ENCODE peak calls at places on chromosome 18, in six cellular contexts. U, M, C, Q, L and D are unnamed samples.

GRCh38 chr18:21164746-21165145 is 53.1 kb upstream of the ROCK1 start:
- DNase-seq in U (no peak), M (peak; percentile 38), C (no peak), Q (no peak), L (no peak), D (no peak)

GRCh38 chr18:79795446-79795845 is 2.3 kb upstream of the KCNG2 start:
- DNase-seq in U (no peak), M (no peak), C (no peak), Q (no peak), L (no peak), D (no peak)

GRCh38 chr18:27728659-27729058 is 448.3 kb downstream of the CDH2 start:
- DNase-seq in U (no peak), M (no peak), C (no peak), Q (no peak), L (no peak), D (no peak)

GRCh38 chr18:79558196-79559120 is 121.1 kb upstream of the CTDP1 start:
- DNase-seq in U (no peak), M (no peak), C (peak; percentile 20), Q (no peak), L (no peak), D (no peak)

GRCh38 chr18:40347261-40347660 is 1607.8 kb upstream of the PIK3C3 start:
- DNase-seq in U (no peak), M (no peak), C (no peak), Q (no peak), L (no peak), D (no peak)

GRCh38 chr18:46481048-46481846 is 175.8 kb downstream of the LOXHD1 start:
- DNase-seq in U (peak; percentile 52), M (peak; percentile 47), C (peak; percentile 70), Q (no peak), L (peak; percentile 56), D (peak; percentile 79)

GRCh38 chr18:41347057-41347456 is 608.0 kb upstream of the PIK3C3 start:
- DNase-seq in U (peak; percentile 94), M (peak; percentile 77), C (no peak), Q (no peak), L (no peak), D (no peak)

GRCh38 chr18:8548186-8548585 is 61.1 kb upstream of the RAB12 start:
- DNase-seq in U (peak; percentile 39), M (no peak), C (no peak), Q (no peak), L (no peak), D (no peak)

GRCh38 chr18:79570266-79571201 is 109.1 kb upstream of the CTDP1 start:
- DNase-seq in U (peak; percentile 87), M (peak; percentile 67), C (peak; percentile 26), Q (no peak), L (no peak), D (peak; percentile 38)

GRCh38 chr18:39660141-39660540 is 2094.5 kb upstream of the CELF4 start:
- DNase-seq in U (peak; percentile 26), M (no peak), C (no peak), Q (no peak), L (no peak), D (no peak)

GRCh38 chr18:68417826-68418225 is 297.1 kb downstream of the TMX3 start:
- DNase-seq in U (peak; percentile 51), M (peak; percentile 78), C (no peak), Q (no peak), L (no peak), D (no peak)

GRCh38 chr18:56517761-56518160 is 120.6 kb downstream of the TXNL1 start:
- DNase-seq in U (no peak), M (no peak), C (no peak), Q (no peak), L (no peak), D (no peak)

GRCh38 chr18:56517181-56517580 is 121.2 kb downstream of the TXNL1 start:
- DNase-seq in U (no peak), M (no peak), C (no peak), Q (no peak), L (no peak), D (no peak)

DNA sequence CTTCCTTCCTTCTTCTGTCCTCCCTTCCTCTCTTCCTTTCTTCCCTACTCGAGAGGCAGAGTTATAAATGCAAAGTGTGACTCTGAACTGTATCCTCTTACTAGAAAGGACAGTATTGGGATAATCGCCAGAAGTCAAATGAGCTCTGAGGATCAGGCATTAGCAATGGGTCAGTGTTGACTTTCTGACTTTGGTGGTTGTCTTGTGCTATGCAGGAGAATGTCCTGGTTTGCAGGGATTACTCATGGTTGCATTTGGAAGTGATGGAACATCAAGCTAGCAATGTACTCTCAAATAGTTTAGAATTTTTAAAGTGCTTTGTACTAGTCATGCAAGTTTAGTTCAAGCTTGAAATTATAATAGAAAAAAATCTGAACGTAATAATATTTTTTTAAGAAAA is 115.6 kb downstream of the TXNL1 start:
- DNase-seq in U (peak; percentile 68), M (no peak), C (no peak), Q (no peak), L (no peak), D (no peak)
- H2BK15ac ChIP-seq in U (no peak overlapping the region), M (no peak overlapping the region), C (no peak overlapping the region), Q (no peak overlapping the region), L (no peak overlapping the region), D (no peak overlapping the region)

GRCh38 chr18:58863539-58864145 is 1.0 kb upstream of the ZNF532 start:
- DNase-seq in U (peak; percentile 30), M (peak; percentile 64), C (no peak), Q (no peak), L (peak; percentile 60), D (no peak)
- H2BK120ac ChIP-seq in U (peak overlapping the region; percentile 97), M (peak overlapping the region; percentile 100), C (peak overlapping the region; percentile 7), Q (no peak overlapping the region), L (peak overlapping the region; percentile 77), D (peak overlapping the region; percentile 100)

GRCh38 chr18:240175-240574 is 27.7 kb downstream of the THOC1 start:
- DNase-seq in U (peak; percentile 19), M (peak; percentile 6), C (no peak), Q (no peak), L (no peak), D (no peak)
- H3K23ac ChIP-seq in U (no peak overlapping the region), M (no peak overlapping the region), C (no peak overlapping the region), Q (no peak overlapping the region), L (no peak overlapping the region), D (no peak overlapping the region)

GRCh38 chr18:77093584-77093983 is 39.0 kb downstream of the MBP start:
- DNase-seq in U (no peak), M (no peak), C (no peak), Q (no peak), L (no peak), D (no peak)

GRCh38 chr18:77090546-77091200 is 41.9 kb downstream of the MBP start:
- DNase-seq in U (no peak), M (no peak), C (no peak), Q (no peak), L (no peak), D (no peak)

GRCh38 chr18:77091366-77091765 is 41.2 kb downstream of the MBP start:
- DNase-seq in U (no peak), M (no peak), C (no peak), Q (no peak), L (no peak), D (no peak)

GRCh38 chr18:77092104-77093066 is 40.2 kb downstream of the MBP start:
- DNase-seq in U (no peak), M (no peak), C (no peak), Q (no peak), L (no peak), D (no peak)

GRCh38 chr18:77093067-77093430 is 39.5 kb downstream of the MBP start:
- DNase-seq in U (no peak), M (no peak), C (no peak), Q (no peak), L (no peak), D (no peak)
- H2BK15ac ChIP-seq in U (no peak overlapping the region), M (no peak overlapping the region), C (no peak overlapping the region), Q (no peak overlapping the region), L (no peak overlapping the region), D (no peak overlapping the region)

DNA sequence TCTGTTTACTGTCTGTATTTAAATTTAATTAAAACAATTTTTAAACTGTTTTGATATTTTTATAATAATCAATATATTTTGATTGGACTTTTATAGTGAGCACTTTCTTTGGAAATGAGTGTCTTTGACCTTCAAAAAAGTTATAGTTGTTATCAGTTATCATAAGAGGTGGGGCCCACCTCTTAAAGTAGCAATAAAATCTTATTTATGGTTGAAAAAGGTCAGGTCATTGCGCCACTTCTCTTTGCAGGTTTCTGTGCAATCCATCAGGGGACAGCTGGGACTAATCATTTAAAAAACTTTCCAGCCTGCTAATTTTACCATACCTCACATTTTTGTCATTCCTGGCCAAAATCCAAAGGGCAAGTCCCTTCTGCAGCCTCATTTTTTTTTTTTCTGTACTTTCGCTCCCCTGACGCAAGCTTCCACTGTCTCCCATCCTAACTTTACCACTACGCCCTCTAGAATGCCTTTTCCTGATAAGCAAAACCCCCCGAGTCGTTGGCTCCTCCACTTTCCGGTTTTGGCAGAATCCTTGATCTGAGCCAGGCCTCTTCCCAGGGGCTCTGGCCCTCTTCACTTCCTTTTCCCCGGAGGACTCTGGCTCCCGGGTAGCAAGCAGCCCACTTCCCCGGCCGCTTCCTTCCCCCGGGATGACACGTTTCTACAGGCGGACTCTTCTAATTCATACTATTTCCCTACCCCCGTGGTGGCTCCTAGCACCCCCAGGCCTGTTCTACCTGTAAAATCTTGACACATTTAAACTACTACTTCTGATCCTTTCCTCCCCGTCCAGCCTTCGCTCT is 1.1 kb upstream of the SEH1L start:
- DNase-seq in U (peak; percentile 89), M (peak; percentile 77), C (peak; percentile 62), Q (no peak), L (peak; percentile 44), D (peak; percentile 87)
- H2BK120ac ChIP-seq in U (peak overlapping the region; percentile 81), M (peak overlapping the region; percentile 39), C (no peak overlapping the region), Q (no peak overlapping the region), L (no peak overlapping the region), D (no peak overlapping the region)

GRCh38 chr18:77647472-77647871 is 397.8 kb downstream of the GALR1 start:
- DNase-seq in U (no peak), M (no peak), C (no peak), Q (no peak), L (no peak), D (no peak)
- H3K23ac ChIP-seq in U (no peak overlapping the region), M (no peak overlapping the region), C (no peak overlapping the region), Q (no peak overlapping the region), L (no peak overlapping the region), D (no peak overlapping the region)

DNA sequence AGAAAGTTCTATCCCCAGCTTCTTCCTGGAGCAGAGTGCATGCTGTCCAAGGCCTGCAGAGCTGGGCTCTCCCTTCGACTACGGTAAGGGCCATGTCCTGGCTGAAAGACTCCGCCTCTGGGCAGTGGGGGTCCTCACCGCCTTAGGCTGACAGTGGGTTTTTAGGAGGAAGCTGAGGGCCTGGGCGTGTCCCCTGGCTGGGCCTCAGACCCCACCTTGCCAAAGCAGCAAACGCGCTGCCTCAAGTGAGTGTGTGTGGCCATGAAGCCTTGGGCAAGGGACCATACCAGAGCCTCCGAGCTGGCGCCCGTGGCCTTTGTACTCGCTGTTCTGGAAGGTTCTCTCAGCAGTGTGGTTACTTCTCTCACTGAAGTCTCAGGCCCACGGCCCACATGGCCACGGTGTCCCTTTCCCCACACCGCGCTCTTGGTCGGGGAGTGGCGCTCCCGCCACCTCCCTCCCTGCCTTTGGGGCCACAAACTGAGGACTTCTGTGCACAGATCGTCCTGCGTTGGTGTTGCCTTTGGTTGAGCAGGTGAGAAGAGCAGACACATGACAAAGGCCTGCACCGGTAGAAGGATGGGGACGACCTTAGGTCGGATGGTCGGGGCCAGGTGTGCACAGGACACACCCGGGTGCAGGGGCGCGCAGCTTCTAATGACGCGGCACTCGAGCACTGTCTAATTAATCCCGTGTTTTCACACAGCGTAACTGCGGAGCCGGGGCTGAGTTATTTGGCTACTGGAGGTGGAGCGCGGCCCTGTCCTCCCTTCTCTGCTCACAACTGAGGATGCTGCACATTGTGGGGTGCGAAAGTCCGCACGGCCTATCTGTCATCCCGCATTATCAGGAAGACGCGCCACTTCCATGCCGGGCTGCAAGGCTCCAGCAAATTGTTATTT is 121.6 kb downstream of the PTGR3 start:
- DNase-seq in U (no peak), M (no peak), C (no peak), Q (no peak), L (no peak), D (no peak)
- H2BK15ac ChIP-seq in U (no peak overlapping the region), M (no peak overlapping the region), C (no peak overlapping the region), Q (no peak overlapping the region), L (no peak overlapping the region), D (no peak overlapping the region)